ENCODE peak calls at places on chromosomes 6 and 20, in ten cellular contexts. L, Y, F, J, A, V, Q, D, G and X are unnamed samples.

GRCh38 chr6:118187568-118188164 is 280.6 kb downstream of the SLC35F1 start:
- DNase-seq in L (no peak), Y (no peak), F (no peak), J (no peak), A (peak; percentile 9), V (no peak), Q (no peak), D (no peak), G (no peak), X (no peak)

GRCh38 chr6:159981171-159981571 is 12.3 kb downstream of the IGF2R start:
- DNase-seq in L (no peak), Y (no peak), F (no peak), J (no peak), A (no peak), V (no peak), Q (no peak), D (no peak), G (no peak), X (no peak)

GRCh38 chr6:422423-423061 is 31.0 kb downstream of the IRF4 start:
- DNase-seq in L (no peak), Y (peak; percentile 96), F (no peak), J (peak; percentile 89), A (no peak), V (no peak), Q (no peak), D (peak; percentile 20), G (no peak), X (no peak)

GRCh38 chr6:129672345-129672691 is 37.7 kb downstream of the ARHGAP18 start:
- DNase-seq in L (no peak), Y (no peak), F (no peak), J (no peak), A (no peak), V (no peak), Q (no peak), D (no peak), G (no peak), X (no peak)

GRCh38 chr6:81998432-81998831 is 246.0 kb upstream of the TENT5A start:
- DNase-seq in L (no peak), Y (no peak), F (no peak), J (no peak), A (no peak), V (no peak), Q (no peak), D (no peak), G (no peak), X (no peak)

GRCh38 chr20:10648651-10649050 is 25.1 kb downstream of the JAG1 start:
- DNase-seq in L (no peak), Y (no peak), F (no peak), J (peak; percentile 56), A (no peak), V (no peak), Q (no peak), D (no peak), G (no peak), X (no peak)

GRCh38 chr6:106745396-106745795 is 116.0 kb downstream of the QRSL1 start:
- DNase-seq in L (no peak), Y (peak; percentile 58), F (no peak), J (no peak), A (no peak), V (no peak), Q (no peak), D (no peak), G (no peak), X (no peak)

GRCh38 chr6:21164768-21165326 is 428.7 kb upstream of the SOX4 start:
- DNase-seq in L (no peak), Y (no peak), F (no peak), J (no peak), A (no peak), V (no peak), Q (no peak), D (no peak), G (no peak), X (no peak)

GRCh38 chr6:11889574-11889973 is 111.0 kb upstream of the ADTRP start:
- DNase-seq in L (no peak), Y (no peak), F (no peak), J (no peak), A (no peak), V (no peak), Q (no peak), D (no peak), G (no peak), X (no peak)

GRCh38 chr6:139369568-139370046 is 4.8 kb downstream of the CITED2 start:
- DNase-seq in L (no peak), Y (peak; percentile 48), F (no peak), J (no peak), A (no peak), V (peak; percentile 37), Q (no peak), D (peak; percentile 61), G (no peak), X (no peak)

GRCh38 chr6:165566088-165566828 is 96.8 kb downstream of the PDE10A start:
- DNase-seq in L (no peak), Y (no peak), F (no peak), J (no peak), A (no peak), V (no peak), Q (no peak), D (no peak), G (no peak), X (no peak)

GRCh38 chr20:36591854-36592641 is 13.5 kb upstream of the RAB5IF start:
- DNase-seq in L (peak; percentile 51), Y (peak; percentile 73), F (no peak), J (no peak), A (peak; percentile 48), V (no peak), Q (no peak), D (no peak), G (no peak), X (no peak)

GRCh38 chr6:52498538-52499017 is 78.3 kb downstream of the TRAM2 start:
- DNase-seq in L (no peak), Y (no peak), F (no peak), J (no peak), A (no peak), V (no peak), Q (no peak), D (no peak), G (no peak), X (no peak)

GRCh38 chr6:35677456-35677855 is 11.3 kb downstream of the FKBP5 start:
- DNase-seq in L (no peak), Y (no peak), F (no peak), J (no peak), A (no peak), V (no peak), Q (peak; percentile 54), D (no peak), G (no peak), X (no peak)

GRCh38 chr20:24651973-24652340 is 182.5 kb downstream of the SYNDIG1 start:
- DNase-seq in L (no peak), Y (no peak), F (no peak), J (no peak), A (no peak), V (no peak), Q (no peak), D (no peak), G (no peak), X (no peak)

GRCh38 chr6:137315081-137315480 is 95.9 kb upstream of the IFNGR1 start:
- DNase-seq in L (no peak), Y (peak; percentile 94), F (no peak), J (no peak), A (no peak), V (no peak), Q (no peak), D (peak; percentile 59), G (no peak), X (no peak)
- H3K27ac ChIP-seq in L (no peak overlapping the region), Y (peak overlapping the region; percentile 30), F (no peak overlapping the region), J (no peak overlapping the region), A (no peak overlapping the region), V (no peak overlapping the region), Q (no peak overlapping the region), D (no peak overlapping the region), G (no peak overlapping the region), X (no peak overlapping the region)

GRCh38 chr6:40891131-40891530 is 147.9 kb downstream of the UNC5CL start:
- DNase-seq in L (no peak), Y (no peak), F (no peak), J (no peak), A (no peak), V (no peak), Q (no peak), D (no peak), G (no peak), X (no peak)

GRCh38 chr6:40893021-40893420 is 146.0 kb downstream of the UNC5CL start:
- DNase-seq in L (no peak), Y (no peak), F (no peak), J (no peak), A (no peak), V (no peak), Q (no peak), D (no peak), G (no peak), X (no peak)

GRCh38 chr6:40892223-40892622 is 146.8 kb downstream of the UNC5CL start:
- DNase-seq in L (no peak), Y (no peak), F (no peak), J (no peak), A (no peak), V (no peak), Q (no peak), D (no peak), G (no peak), X (no peak)

GRCh38 chr6:40889137-40889832 is 149.7 kb downstream of the UNC5CL start:
- DNase-seq in L (no peak), Y (no peak), F (no peak), J (no peak), A (no peak), V (no peak), Q (no peak), D (no peak), G (no peak), X (no peak)

GRCh38 chr6:40891686-40892085 is 147.3 kb downstream of the UNC5CL start:
- DNase-seq in L (no peak), Y (no peak), F (no peak), J (no peak), A (no peak), V (no peak), Q (no peak), D (no peak), G (no peak), X (no peak)
- H3K4me3 ChIP-seq in L (no peak overlapping the region), Y (no peak overlapping the region), F (no peak overlapping the region), J (no peak overlapping the region), A (no peak overlapping the region), V (no peak overlapping the region), Q (no peak overlapping the region), D (no peak overlapping the region), G (no peak overlapping the region), X (no peak overlapping the region)

GRCh38 chr6:13617066-13617465 is 1.9 kb downstream of the NOL7 start:
- DNase-seq in L (no peak), Y (no peak), F (no peak), J (no peak), A (no peak), V (no peak), Q (no peak), D (peak; percentile 51), G (no peak), X (no peak)
- H3K27ac ChIP-seq in L (no peak overlapping the region), Y (no peak overlapping the region), F (no peak overlapping the region), J (no peak overlapping the region), A (no peak overlapping the region), V (no peak overlapping the region), Q (no peak overlapping the region), D (no peak overlapping the region), G (no peak overlapping the region), X (peak overlapping the region; percentile 12)

DNA sequence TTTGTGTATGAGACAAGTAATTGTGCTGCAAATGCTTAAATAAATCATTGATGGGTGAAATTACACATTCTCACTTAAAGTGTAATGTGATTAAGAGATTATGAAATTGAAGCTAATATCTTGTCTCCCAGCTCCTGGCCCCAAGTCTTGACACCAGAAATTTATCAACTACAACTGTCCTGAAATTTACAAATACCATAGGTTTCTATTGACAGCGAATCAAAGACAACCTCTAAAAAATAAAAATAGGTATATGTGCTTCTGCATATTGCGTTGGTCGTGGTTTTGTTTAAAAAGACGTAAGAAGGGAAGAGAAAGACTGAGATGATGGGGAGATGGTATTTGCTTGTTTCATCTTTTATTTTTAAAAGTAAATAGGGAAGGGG is 30.5 kb downstream of the TFAP2A start:
- DNase-seq in L (no peak), Y (no peak), F (no peak), J (no peak), A (no peak), V (peak; percentile 23), Q (no peak), D (no peak), G (no peak), X (no peak)
- H3K4me3 ChIP-seq in L (no peak overlapping the region), Y (no peak overlapping the region), F (no peak overlapping the region), J (no peak overlapping the region), A (no peak overlapping the region), V (no peak overlapping the region), Q (no peak overlapping the region), D (no peak overlapping the region), G (no peak overlapping the region), X (no peak overlapping the region)